ENCODE peak calls at places on chromosomes 2 and 18, in seven cellular contexts. L is caudate nucleus, Q is activated T-cell treated with anti-CD3 and anti-CD28 coated beads for 1 hour, I is HL-60, E is cardiac fibroblast, W is endothelial cell, M is NCI-H1417. A is an unnamed sample.

GRCh38 chr2:15939854-15940660 is at the start of gene MYCN:
- DNase-seq in I (peak), W (peak), L (peak), M (peak), Q (peak), E (peak), A (peak)

GRCh38 chr2:174025271-174026121 is 60.3 kb upstream of the SP3 start:
- DNase-seq in E (peak), W (no peak), M (no peak), L (no peak), I (peak), Q (no peak), A (no peak)

GRCh38 chr2:98750593-98751282 is 19.8 kb upstream of the MGAT4A start:
- DNase-seq in M (no peak), W (no peak), E (no peak), I (no peak), L (no peak), Q (no peak), A (no peak)

GRCh38 chr2:174465327-174465726 is 21.5 kb downstream of the GPR155 start:
- DNase-seq in I (no peak), W (no peak), M (no peak), Q (no peak), E (peak), L (no peak), A (no peak)

GRCh38 chr18:45752681-45753080 is 28.7 kb downstream of the SLC14A1 start:
- DNase-seq in M (no peak), E (no peak), L (no peak), W (no peak), I (no peak), Q (no peak), A (no peak)

GRCh38 chr2:172350844-172351480 is 76.4 kb upstream of the ITGA6 start:
- DNase-seq in M (no peak), Q (no peak), I (peak), L (peak), W (no peak), E (no peak), A (no peak)

GRCh38 chr2:119011162-119011909 is 69.3 kb downstream of the MARCO start:
- DNase-seq in I (no peak), M (peak), L (no peak), E (peak), Q (no peak), W (peak), A (peak)

GRCh38 chr2:179460101-179460500 is 195.5 kb upstream of the SESTD1 start:
- DNase-seq in L (no peak), Q (no peak), I (no peak), M (no peak), E (peak), W (no peak), A (no peak)

GRCh38 chr2:96430394-96430988 is 74.7 kb downstream of the NEURL3 start:
- DNase-seq in E (no peak), Q (no peak), L (no peak), W (no peak), I (no peak), M (no peak), A (no peak)

GRCh38 chr2:214575030-214575949 is 164.4 kb downstream of the VWC2L start:
- DNase-seq in L (peak), Q (no peak), M (no peak), I (no peak), W (no peak), E (no peak), A (peak)

GRCh38 chr2:28616618-28617017 is 120.8 kb downstream of the PLB1 start:
- DNase-seq in E (peak), M (no peak), L (no peak), Q (no peak), W (no peak), I (no peak), A (no peak)

GRCh38 chr2:203636896-203637818 is 69.3 kb upstream of the CD28 start:
- DNase-seq in I (peak), Q (no peak), L (no peak), M (no peak), E (peak), W (no peak), A (no peak)

GRCh38 chr2:238666543-238666942 is 181.3 kb upstream of the TWIST2 start:
- DNase-seq in M (no peak), W (no peak), L (no peak), E (no peak), I (no peak), Q (no peak), A (no peak)